ENCODE peak calls at places on chromosomes 12 and 14, in eight cellular contexts. K, Q, H, T, F, S, O and B are unnamed samples.

GRCh38 chr12:49507139-49507538 is 31.7 kb upstream of the KCNH3 start:
- DNase-seq in K (no peak), Q (no peak), H (peak; percentile 91), T (peak; percentile 95), F (no peak), S (no peak), O (no peak), B (peak; percentile 95)

GRCh38 chr14:75842624-75843023 is 139.2 kb downstream of the TGFB3 start:
- DNase-seq in K (no peak), Q (no peak), H (peak; percentile 31), T (no peak), F (no peak), S (no peak), O (no peak), B (no peak)

GRCh38 chr12:65741662-65742480 is 82.4 kb upstream of the HMGA2 start:
- DNase-seq in K (no peak), Q (no peak), H (peak; percentile 87), T (peak; percentile 57), F (no peak), S (no peak), O (peak; percentile 87), B (peak; percentile 30)

GRCh38 chr12:116360579-116361403 is 83.3 kb upstream of the MED13L start:
- DNase-seq in K (no peak), Q (no peak), H (no peak), T (no peak), F (no peak), S (no peak), O (no peak), B (no peak)

GRCh38 chr14:80491131-80491530 is 279.8 kb upstream of the DIO2 start:
- DNase-seq in K (no peak), Q (peak; percentile 20), H (peak; percentile 87), T (peak; percentile 77), F (no peak), S (no peak), O (peak; percentile 18), B (peak; percentile 26)

GRCh38 chr14:99282261-99283050 is 10.5 kb upstream of the BCL11B start:
- DNase-seq in K (no peak), Q (no peak), H (no peak), T (no peak), F (no peak), S (no peak), O (no peak), B (no peak)

GRCh38 chr14:91171291-91171690 is 57.4 kb downstream of the DGLUCY start:
- DNase-seq in K (no peak), Q (no peak), H (no peak), T (no peak), F (no peak), S (no peak), O (no peak), B (no peak)

GRCh38 chr12:70154960-70155589 is 88.2 kb upstream of the CNOT2 start:
- DNase-seq in K (no peak), Q (no peak), H (peak; percentile 7), T (no peak), F (no peak), S (no peak), O (no peak), B (no peak)

GRCh38 chr12:10205251-10205807 is 7.3 kb upstream of the GABARAPL1 start:
- DNase-seq in K (no peak), Q (no peak), H (no peak), T (no peak), F (no peak), S (no peak), O (no peak), B (peak; percentile 67)

GRCh38 chr12:29032431-29032830 is 116.6 kb upstream of the FAR2 start:
- DNase-seq in K (no peak), Q (no peak), H (peak; percentile 86), T (no peak), F (no peak), S (no peak), O (no peak), B (no peak)

GRCh38 chr14:74409441-74409840 is 16.6 kb downstream of the SYNDIG1L start:
- DNase-seq in K (no peak), Q (no peak), H (no peak), T (no peak), F (no peak), S (no peak), O (no peak), B (no peak)

GRCh38 chr14:48333221-48333910 is 658.0 kb upstream of the MDGA2 start:
- DNase-seq in K (no peak), Q (no peak), H (no peak), T (no peak), F (no peak), S (no peak), O (no peak), B (no peak)

GRCh38 chr12:56029666-56030293 is 8.9 kb downstream of the IKZF4 start:
- DNase-seq in K (no peak), Q (peak; percentile 41), H (peak; percentile 85), T (peak; percentile 83), F (no peak), S (no peak), O (peak; percentile 68), B (peak; percentile 63)

GRCh38 chr14:34931206-34931605 is 51.6 kb upstream of the SRP54 start:
- DNase-seq in K (no peak), Q (no peak), H (peak; percentile 52), T (peak; percentile 38), F (no peak), S (no peak), O (no peak), B (no peak)